ENCODE peak calls at places on chromosomes 6 and 20, in six cellular contexts. F is adrenal gland, N is suprapubic skin, X is hepatocyte, T is GM23248, Q is aorta. I is an unnamed sample. For H3K4me1, the result is how much of the 10 kb centered on the place peaks cover.

GRCh38 chr6:21694168-21694567 is 100.6 kb downstream of the SOX4 start:
- DNase-seq in Q (no peak), F (no peak), X (no peak), T (no peak), N (no peak), I (no peak)

GRCh38 chr20:38725959-38726848 is 1.9 kb downstream of the SLC32A1 start:
- DNase-seq in F (no peak), T (no peak), N (no peak), X (peak), Q (peak), I (peak)

GRCh38 chr20:18738055-18738454 is 75.5 kb upstream of the SCP2D1 start:
- DNase-seq in N (no peak), Q (no peak), F (no peak), T (peak), X (peak), I (peak)

GRCh38 chr20:5608448-5609161 is 141.6 kb upstream of the SHLD1 start:
- DNase-seq in N (no peak), F (no peak), X (no peak), T (peak), Q (no peak), I (no peak)

GRCh38 chr6:13863699-13864155 is 49.4 kb upstream of the MCUR1 start:
- DNase-seq in T (no peak), X (peak), N (no peak), F (no peak), Q (no peak), I (no peak)

GRCh38 chr6:133951881-133952814 is 876 bp upstream of the TBPL1 start:
- DNase-seq in N (peak), Q (peak), T (peak), X (peak), F (peak), I (peak)

GRCh38 chr20:32062776-32063170 is 10.7 kb downstream of the HCK start:
- DNase-seq in N (no peak), Q (peak), F (peak), T (no peak), X (no peak), I (no peak)

GRCh38 chr6:54899986-54900385 is 53.4 kb downstream of the FAM83B start:
- DNase-seq in Q (no peak), T (no peak), X (no peak), F (no peak), N (no peak), I (no peak)

GRCh38 chr6:52534966-52535390 is 41.9 kb downstream of the TRAM2 start:
- DNase-seq in X (no peak), Q (no peak), N (no peak), T (no peak), F (no peak), I (no peak)

GRCh38 chr20:31555203-31555602 is 41.0 kb downstream of the HM13 start:
- DNase-seq in X (no peak), T (no peak), Q (no peak), N (no peak), F (no peak), I (no peak)

GRCh38 chr20:32358883-32359632 is 927 bp downstream of the ASXL1 start:
- DNase-seq in T (peak), N (peak), F (peak), Q (peak), X (peak), I (peak)

GRCh38 chr6:144053601-144054000 is 41.8 kb downstream of the SF3B5 start:
- DNase-seq in T (no peak), X (no peak), N (no peak), Q (no peak), F (no peak), I (no peak)

GRCh38 chr6:11324453-11325023 is 92.1 kb upstream of the NEDD9 start:
- DNase-seq in X (no peak), N (no peak), T (no peak), F (no peak), Q (no peak), I (no peak)

GRCh38 chr20:61803903-61804804 is 261.5 kb downstream of the TAF4 start:
- DNase-seq in Q (peak), F (no peak), X (no peak), T (peak), N (no peak), I (no peak)

GRCh38 chr6:139828751-139829519 is 454.5 kb upstream of the CITED2 start:
- DNase-seq in X (no peak), F (no peak), N (no peak), Q (no peak), T (no peak), I (no peak)

GRCh38 chr6:39224523-39225182 is 4.6 kb downstream of the KCNK5 start:
- DNase-seq in T (no peak), F (no peak), X (no peak), N (no peak), Q (no peak), I (no peak)

GRCh38 chr6:93047033-93047432 is 372.3 kb downstream of the EPHA7 start:
- DNase-seq in N (no peak), X (no peak), F (no peak), T (no peak), Q (no peak), I (no peak)

GRCh38 chr20:44730441-44730840 is 15.2 kb upstream of the KCNK15 start:
- DNase-seq in N (no peak), Q (peak), F (peak), X (peak), T (peak), I (no peak)

GRCh38 chr6:143998686-143999085 is 9.4 kb downstream of the PLAGL1 start:
- DNase-seq in N (no peak), T (no peak), F (no peak), Q (no peak), X (no peak), I (no peak)

GRCh38 chr20:709421-709820 is 33.8 kb upstream of the SCRT2 start:
- DNase-seq in F (peak), T (peak), X (no peak), Q (no peak), N (no peak), I (no peak)

GRCh38 chr6:56668158-56668557 is 25.5 kb upstream of the DST start:
- DNase-seq in X (no peak), F (no peak), N (no peak), Q (no peak), T (no peak), I (no peak)
- H3K4me1 ChIP-seq in X (under half), F (under half), N (under half), Q (under half), T (under half), I (under half)

GRCh38 chr6:42709871-42710270 is 12.5 kb downstream of the PRPH2 start:
- DNase-seq in X (no peak), F (no peak), Q (peak), T (no peak), N (no peak), I (no peak)
- H3K27ac ChIP-seq in X (no peak), F (no peak), Q (no peak), T (no peak), N (no peak), I (no peak)

DNA sequence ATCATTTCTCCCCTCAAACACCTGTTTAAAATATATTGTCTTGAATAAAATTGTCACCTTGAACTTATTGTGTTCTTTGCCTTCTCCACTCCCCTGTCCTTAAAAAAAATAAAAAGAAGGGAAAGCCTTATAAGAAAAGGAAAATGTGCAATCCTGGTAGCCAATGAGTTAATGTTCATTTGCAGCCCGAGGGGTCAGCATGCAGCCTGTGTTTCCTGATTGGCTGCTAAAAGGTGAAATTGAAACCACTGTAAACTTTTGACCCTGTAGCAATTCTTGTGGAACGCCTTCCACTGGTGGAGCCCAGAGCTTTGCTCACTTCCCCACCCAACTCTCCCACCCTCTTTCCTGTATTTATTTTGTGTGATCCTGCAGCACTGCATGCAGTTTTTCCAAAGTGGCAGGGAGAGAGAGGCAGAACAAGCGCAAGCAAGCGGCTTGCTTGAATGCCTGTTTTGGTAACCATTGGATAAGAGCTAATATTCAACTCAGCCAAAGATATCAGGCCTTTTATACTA is 74.9 kb downstream of the NCOA3 start:
- DNase-seq in Q (no peak), T (peak), X (peak), N (no peak), F (peak), I (no peak)
- H3K4me3 ChIP-seq in Q (no peak), T (peak), X (peak), N (no peak), F (no peak), I (no peak)

GRCh38 chr6:14863896-14864850 is 381.7 kb upstream of the JARID2 start:
- DNase-seq in Q (no peak), X (peak), N (no peak), T (no peak), F (no peak), I (no peak)

GRCh38 chr6:14862845-14863244 is 383.0 kb upstream of the JARID2 start:
- DNase-seq in X (no peak), Q (no peak), N (no peak), T (no peak), F (no peak), I (no peak)

GRCh38 chr6:14867807-14868206 is 378.1 kb upstream of the JARID2 start:
- DNase-seq in Q (no peak), F (no peak), T (no peak), N (no peak), X (no peak), I (no peak)

GRCh38 chr6:14861491-14861943 is 384.4 kb upstream of the JARID2 start:
- DNase-seq in Q (no peak), X (no peak), F (no peak), T (no peak), N (no peak), I (no peak)

GRCh38 chr6:14865609-14866100 is 380.2 kb upstream of the JARID2 start:
- DNase-seq in F (peak), Q (no peak), X (no peak), N (no peak), T (no peak), I (no peak)
- H3K4me1 ChIP-seq in F (under half), Q (under half), X (under half), N (under half), T (under half), I (under half)

GRCh38 chr6:166335378-166336366 is 6.7 kb downstream of the SFT2D1 start:
- DNase-seq in X (no peak), N (no peak), T (no peak), F (no peak), Q (no peak), I (no peak)

GRCh38 chr6:166331503-166332133 is 10.7 kb downstream of the SFT2D1 start:
- DNase-seq in N (no peak), T (no peak), F (no peak), X (no peak), Q (no peak), I (no peak)

GRCh38 chr6:166334878-166335277 is 7.5 kb downstream of the SFT2D1 start:
- DNase-seq in F (no peak), Q (no peak), N (no peak), T (no peak), X (no peak), I (no peak)

GRCh38 chr6:166330612-166331011 is 11.7 kb downstream of the SFT2D1 start:
- DNase-seq in N (no peak), F (peak), T (peak), X (peak), Q (no peak), I (no peak)

DNA sequence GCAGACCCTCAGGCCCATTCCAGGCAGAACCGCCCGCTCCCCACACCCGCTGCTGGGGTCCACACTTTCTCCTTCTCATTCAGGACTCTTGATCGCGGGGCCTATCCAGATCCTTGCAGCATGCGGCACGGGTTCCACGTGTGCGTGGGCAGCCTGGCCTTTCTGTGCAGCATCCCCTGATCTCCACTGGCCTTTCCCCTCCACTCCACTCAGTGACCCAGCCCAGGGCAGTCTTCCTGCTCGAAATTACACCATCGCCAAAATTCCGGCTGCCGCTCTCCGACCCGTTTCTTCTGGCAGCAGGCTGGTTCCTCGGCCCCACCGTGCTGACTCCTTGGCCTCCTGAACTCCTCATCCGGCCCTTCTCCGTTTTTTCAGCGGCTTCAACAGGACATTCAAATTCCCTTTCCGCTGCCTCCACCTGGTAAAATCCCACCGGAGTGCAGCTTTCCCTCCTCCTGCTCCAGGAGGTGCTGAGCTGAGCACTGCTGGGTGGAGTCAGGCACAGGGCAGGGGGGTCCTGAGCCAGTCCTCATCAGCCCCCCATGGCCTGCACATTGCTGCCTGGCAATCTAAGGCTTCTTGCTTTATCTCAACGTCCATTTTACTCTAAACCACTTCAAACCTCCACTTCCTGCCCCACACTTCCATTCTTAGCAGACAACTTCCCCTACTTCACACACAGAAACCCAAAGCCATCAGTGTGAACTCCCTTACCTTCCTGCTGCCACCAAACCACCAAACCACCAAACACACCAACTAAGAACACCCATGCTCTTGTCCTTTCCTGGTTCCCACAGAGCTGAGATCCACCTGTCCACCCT is 9.0 kb downstream of the SFT2D1 start:
- DNase-seq in F (no peak), Q (no peak), X (no peak), N (no peak), T (no peak), I (peak)
- H3K27ac ChIP-seq in F (no peak), Q (no peak), X (no peak), N (no peak), T (no peak), I (no peak)

GRCh38 chr6:30344191-30344867 is 627 bp upstream of the RPP21 start:
- DNase-seq in N (no peak), X (no peak), Q (no peak), T (peak), F (peak), I (no peak)
- H3K4me3 ChIP-seq in N (peak), X (no peak), Q (no peak), T (peak), F (no peak), I (peak)

GRCh38 chr6:118826096-118826495 is 67.9 kb upstream of the ASF1A start:
- DNase-seq in N (no peak), X (no peak), F (no peak), T (no peak), Q (no peak), I (no peak)
- H3K4me1 ChIP-seq in N (under half), X (under half), F (under half), T (under half), Q (under half), I (under half)